ENCODE peak calls at places on chromosomes 2 and 18, in six cellular contexts. C is HCT116, W is NT2/D1, S is GM23248, M is MM.1S, Q is kidney. E is an unnamed sample. For H3K4me1, the result is how much of the 10 kb centered on the place peaks cover.

GRCh38 chr2:215970425-215970824 is 42.9 kb downstream of the MREG start:
- DNase-seq in W (no peak), M (no peak), C (no peak), Q (no peak), S (peak), E (peak)

GRCh38 chr2:231383701-231384435 is 11.6 kb upstream of the B3GNT7 start:
- DNase-seq in M (no peak), S (no peak), W (no peak), C (no peak), Q (no peak), E (no peak)

GRCh38 chr2:2797797-2798196 is 466.7 kb upstream of the MYT1L start:
- DNase-seq in C (no peak), S (no peak), W (no peak), M (no peak), Q (no peak), E (no peak)

GRCh38 chr2:120735750-120736170 is at the start of gene GLI2:
- DNase-seq in S (peak), M (peak), W (peak), C (peak), Q (peak), E (peak)

GRCh38 chr2:138369856-138370255 is 131.7 kb upstream of the SPOPL start:
- DNase-seq in S (peak), C (no peak), M (no peak), W (no peak), Q (no peak), E (no peak)

GRCh38 chr2:171728989-171729951 is 42.0 kb downstream of the DYNC1I2 start:
- DNase-seq in M (no peak), S (no peak), Q (no peak), W (no peak), C (no peak), E (no peak)

GRCh38 chr2:71804251-71804650 is 343.4 kb downstream of the CYP26B1 start:
- DNase-seq in M (no peak), Q (no peak), C (no peak), S (peak), W (no peak), E (peak)

GRCh38 chr2:33317369-33318015 is 159.0 kb upstream of the RASGRP3 start:
- DNase-seq in S (peak), W (no peak), M (no peak), Q (no peak), C (no peak), E (no peak)

GRCh38 chr2:68100189-68100588 is 37.4 kb upstream of the C1D start:
- DNase-seq in S (no peak), W (no peak), M (no peak), C (no peak), Q (no peak), E (no peak)

GRCh38 chr2:149160701-149161217 is 122.3 kb downstream of the LYPD6B start:
- DNase-seq in C (no peak), M (peak), Q (no peak), S (no peak), W (no peak), E (no peak)

GRCh38 chr2:210626849-210627248 is 70.5 kb downstream of the CPS1 start:
- DNase-seq in Q (no peak), M (peak), W (no peak), S (peak), C (no peak), E (peak)

DNA sequence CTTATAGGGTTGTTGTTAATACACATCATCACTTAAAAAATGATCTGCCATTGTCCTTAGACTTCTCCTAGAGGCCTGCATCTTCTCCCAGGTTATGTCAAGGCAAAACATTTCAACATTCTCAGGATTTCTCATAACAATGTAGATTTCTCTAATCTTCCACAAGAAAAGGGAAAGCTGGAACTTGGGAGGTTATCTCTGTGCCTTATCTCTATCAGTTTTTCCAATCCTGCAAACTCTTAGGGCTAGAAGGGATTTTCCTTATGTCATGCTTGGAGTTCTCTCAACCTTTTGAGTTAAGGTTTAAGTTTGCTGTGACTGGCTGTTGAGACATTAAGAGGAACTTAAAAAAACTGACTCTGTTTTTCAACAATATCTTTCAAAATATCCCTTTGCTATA is 300.6 kb upstream of the TFPI start:
- DNase-seq in S (no peak), W (no peak), Q (no peak), M (no peak), C (no peak), E (no peak)
- H3K4me1 ChIP-seq in S (under half), W (under half), Q (under half), M (under half), C (under half), E (under half)

GRCh38 chr2:179263015-179263414 is 1.6 kb downstream of the SESTD1 start:
- DNase-seq in C (no peak), W (no peak), S (peak), M (no peak), Q (no peak), E (peak)

GRCh38 chr2:179264238-179265081 is at the start of gene SESTD1:
- DNase-seq in M (peak), W (peak), S (peak), C (no peak), Q (peak), E (peak)

GRCh38 chr2:179262077-179262660 is 2.5 kb downstream of the SESTD1 start:
- DNase-seq in C (no peak), M (no peak), Q (no peak), W (no peak), S (peak), E (peak)

GRCh38 chr2:179265082-179265575 is 497 bp upstream of the SESTD1 start:
- DNase-seq in C (no peak), S (peak), W (no peak), M (no peak), Q (no peak), E (peak)

DNA sequence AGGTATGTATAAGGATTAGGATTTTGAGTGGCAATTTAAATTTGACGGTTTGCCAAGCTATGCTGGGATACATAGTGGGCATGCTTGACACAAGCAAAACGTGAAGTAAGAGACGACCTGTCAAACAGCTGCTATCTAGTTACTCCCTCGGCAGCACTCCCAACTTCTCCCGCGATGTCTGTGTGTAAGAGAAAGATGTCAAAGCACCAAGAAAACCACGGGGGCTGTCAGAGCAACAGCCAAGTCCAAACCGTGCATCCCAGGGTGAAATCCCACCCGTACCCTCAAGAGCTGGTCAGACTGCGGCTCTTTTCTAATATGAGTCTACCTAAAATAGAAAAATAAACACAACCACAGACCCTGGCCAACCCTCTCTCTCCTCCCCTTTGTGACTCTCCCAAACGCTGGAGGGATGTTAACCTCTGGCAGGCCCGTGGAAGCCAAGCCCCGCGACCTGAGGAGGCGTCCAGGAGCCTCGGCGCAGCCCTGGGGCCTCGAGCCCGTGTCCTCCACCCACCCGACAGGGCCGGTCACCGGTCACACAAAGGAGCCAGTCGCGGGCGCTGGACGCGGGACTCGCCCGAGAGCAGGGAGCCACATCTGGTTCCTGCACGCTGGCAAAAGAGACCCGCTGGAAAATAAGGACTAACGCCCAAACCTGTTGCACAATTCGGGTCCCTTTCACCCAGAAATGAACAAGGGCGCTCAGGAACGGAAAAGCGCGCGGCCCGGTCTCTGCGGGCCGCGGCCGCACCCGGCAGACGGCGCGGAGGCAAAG is 983 bp downstream of the SESTD1 start:
- DNase-seq in W (peak), M (peak), C (no peak), Q (peak), S (peak), E (peak)
- H3K4me3 ChIP-seq in W (peak), M (peak), C (peak), Q (peak), S (peak), E (peak)

GRCh38 chr2:237156131-237156856 is 70.6 kb downstream of the COPS8 start:
- DNase-seq in M (peak), Q (no peak), W (no peak), C (no peak), S (peak), E (peak)
- H3K9ac ChIP-seq in M (peak), Q (no peak), W (no peak), C (no peak), S (peak), E (peak)

GRCh38 chr2:239266779-239267410 is 133.9 kb downstream of the HDAC4 start:
- DNase-seq in C (no peak), M (no peak), W (no peak), Q (no peak), S (no peak), E (no peak)
- H3K4me1 ChIP-seq in C (half or more), M (under half), W (under half), Q (under half), S (under half), E (half or more)

GRCh38 chr18:77119851-77120491 is 12.6 kb downstream of the MBP start:
- DNase-seq in Q (peak), M (no peak), S (no peak), C (no peak), W (no peak), E (no peak)

GRCh38 chr18:77123313-77124231 is 9.0 kb downstream of the MBP start:
- DNase-seq in C (no peak), M (no peak), S (no peak), W (no peak), Q (peak), E (no peak)

GRCh38 chr18:77127769-77128671 is 4.6 kb downstream of the MBP start:
- DNase-seq in C (no peak), Q (no peak), S (peak), M (no peak), W (no peak), E (peak)

GRCh38 chr18:77129150-77129551 is 3.4 kb downstream of the MBP start:
- DNase-seq in M (no peak), S (peak), W (no peak), Q (peak), C (no peak), E (peak)

GRCh38 chr18:77124452-77124922 is 8.1 kb downstream of the MBP start:
- DNase-seq in S (peak), Q (no peak), W (no peak), M (no peak), C (no peak), E (no peak)
- H3K4me3 ChIP-seq in S (no peak), Q (no peak), W (no peak), M (no peak), C (no peak), E (no peak)

DNA sequence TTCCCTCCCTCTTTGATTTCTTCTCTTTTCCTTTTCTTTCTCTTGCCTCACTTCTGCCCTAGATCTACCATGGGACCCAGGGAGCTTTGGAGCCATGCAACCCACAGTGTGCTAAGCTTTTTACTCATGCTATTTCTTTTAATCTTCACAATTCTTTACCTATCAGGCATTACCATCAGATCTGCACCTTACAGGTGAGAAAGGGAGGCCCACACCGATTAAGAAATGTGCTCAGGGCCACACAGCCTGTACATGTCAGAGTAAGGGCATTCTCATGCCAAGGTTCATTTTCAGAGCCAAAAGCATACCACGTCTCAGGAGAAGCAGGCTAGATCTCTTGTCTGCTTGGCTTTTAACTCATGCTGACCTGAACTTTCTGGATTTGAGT is 161.9 kb downstream of the RPIA start:
- DNase-seq in Q (no peak), C (no peak), M (no peak), W (no peak), S (no peak), E (no peak)
- H3K9ac ChIP-seq in Q (no peak), C (no peak), M (no peak), W (no peak), S (no peak), E (no peak)

DNA sequence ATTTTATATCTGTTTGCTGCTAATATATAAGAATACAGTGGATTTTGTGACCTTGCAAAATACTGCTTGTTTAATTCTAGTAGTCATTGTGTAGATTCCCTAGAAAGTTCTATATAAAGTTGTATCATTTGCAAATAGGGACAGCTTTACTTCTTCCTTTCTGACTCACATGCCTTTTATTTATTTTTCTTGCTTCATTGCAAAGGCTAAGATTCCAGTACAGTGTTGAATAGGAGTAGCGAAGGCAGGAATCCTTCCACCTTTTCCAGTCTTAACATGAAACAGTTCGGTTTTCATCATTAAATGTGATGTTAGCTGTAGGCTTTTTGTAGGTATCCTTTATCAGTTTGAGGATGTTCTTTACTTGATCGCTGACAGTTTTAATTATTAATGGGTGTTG is 58.1 kb downstream of the DGKD start:
- DNase-seq in S (no peak), Q (no peak), C (no peak), M (no peak), W (no peak), E (no peak)
- H3K4me1 ChIP-seq in S (under half), Q (under half), C (under half), M (under half), W (under half), E (under half)

DNA sequence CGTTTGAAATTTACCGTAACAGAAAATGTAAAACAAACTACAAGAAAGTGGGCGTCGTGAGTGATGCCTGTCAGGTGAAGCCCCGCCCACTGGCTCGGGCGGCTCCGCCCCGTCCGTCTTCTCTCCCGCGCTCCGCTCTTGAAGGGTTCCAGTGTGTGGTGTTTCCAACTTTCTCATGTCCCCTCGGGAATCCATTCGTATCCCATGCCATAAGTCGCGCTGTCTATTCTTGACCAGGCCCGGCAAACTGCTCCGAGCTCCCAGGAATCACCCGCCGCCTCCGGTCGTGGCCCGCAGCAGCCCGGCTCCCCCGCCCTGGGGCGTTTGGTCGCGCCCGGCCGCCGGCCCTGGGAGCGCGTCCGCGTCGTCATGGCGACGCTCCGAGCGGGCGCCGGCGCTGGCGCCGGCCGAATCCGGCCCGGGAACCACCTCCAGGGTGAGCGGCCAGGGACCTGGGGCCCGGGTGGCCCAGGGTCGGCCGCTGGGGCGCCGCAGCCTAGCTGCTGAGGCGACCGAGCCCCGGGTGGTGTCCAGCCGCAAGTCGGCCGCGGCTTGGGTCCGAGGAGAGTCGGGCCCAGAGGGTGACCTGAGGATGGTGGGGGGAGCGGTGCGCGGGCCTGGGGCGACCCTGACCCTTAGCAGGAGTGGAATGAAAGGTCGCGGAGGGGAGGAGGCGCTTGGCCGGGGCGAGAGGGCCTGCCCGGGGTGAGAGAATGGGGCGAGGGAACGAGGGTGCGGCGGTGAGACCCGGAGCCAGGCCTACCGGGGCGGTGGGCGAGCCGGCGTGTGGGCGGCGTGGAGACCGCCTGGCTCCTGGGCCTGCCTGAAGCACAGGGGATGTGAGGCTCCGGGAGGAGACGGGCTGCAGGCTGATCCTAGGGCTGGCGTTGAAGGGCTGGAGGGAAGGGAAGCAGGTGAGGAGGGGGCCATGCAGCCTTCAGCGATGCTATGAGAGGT is at the start of gene CFAP221:
- DNase-seq in W (peak), M (peak), C (peak), S (peak), Q (peak), E (peak)
- H3K4me3 ChIP-seq in W (peak), M (peak), C (peak), S (peak), Q (peak), E (peak)

GRCh38 chr2:158191569-158191968 is 89.9 kb downstream of the UPP2 start:
- DNase-seq in S (no peak), C (no peak), W (no peak), M (no peak), Q (no peak), E (no peak)
- H3K9ac ChIP-seq in S (no peak), C (no peak), W (no peak), M (no peak), Q (no peak), E (peak)

GRCh38 chr2:235050992-235051351 is 99.2 kb downstream of the SH3BP4 start:
- DNase-seq in Q (peak), C (peak), M (no peak), S (peak), W (no peak), E (peak)

GRCh38 chr2:235049719-235050118 is 97.9 kb downstream of the SH3BP4 start:
- DNase-seq in W (no peak), C (no peak), S (no peak), M (no peak), Q (no peak), E (no peak)

GRCh38 chr2:235048549-235048948 is 96.7 kb downstream of the SH3BP4 start:
- DNase-seq in S (peak), C (no peak), Q (no peak), W (no peak), M (no peak), E (no peak)

GRCh38 chr2:235047171-235048160 is 95.6 kb downstream of the SH3BP4 start:
- DNase-seq in C (no peak), Q (no peak), S (no peak), W (no peak), M (no peak), E (no peak)

DNA sequence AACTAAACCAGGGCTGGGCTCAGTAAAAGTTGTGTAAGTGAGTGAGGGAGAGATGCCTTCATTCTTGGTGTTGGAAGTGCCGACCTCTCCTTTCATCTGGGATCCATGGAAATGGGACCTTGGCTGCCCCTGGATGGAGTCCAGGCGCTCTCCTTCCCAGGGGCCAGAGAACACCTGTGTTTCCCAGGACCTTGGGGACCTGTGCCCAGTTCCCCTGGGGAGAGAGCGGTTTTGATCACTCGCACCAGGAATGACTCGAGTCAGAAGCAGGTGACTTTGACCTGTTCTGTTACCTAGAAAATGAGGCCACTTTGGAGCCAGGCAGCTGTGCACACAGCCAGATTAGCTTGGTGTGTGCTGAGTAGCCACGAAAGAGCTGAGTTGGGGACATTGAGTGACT is 97.3 kb downstream of the SH3BP4 start:
- DNase-seq in W (no peak), C (no peak), S (peak), Q (no peak), M (no peak), E (no peak)
- H3K4me1 ChIP-seq in W (under half), C (under half), S (under half), Q (under half), M (under half), E (under half)

E was measured in adipocyte.